ENCODE peak calls at places on chromosome 14, in nine cellular contexts. One of them, this sample, is unnamed.

GRCh38 chr14:75518625-75519024 is 3.6 kb upstream of the BATF start:
- DNase-seq in colonic mucosa: no peak
- DNase-seq in nephron progenitor cell: no peak
- DNase-seq in choroid plexus epithelial cell: peak; percentile 38
- DNase-seq in OCI-LY7: peak; percentile 54
- DNase-seq in fibroblast of mammary gland: peak; percentile 37
- DNase-seq in NB4: peak; percentile 71
- DNase-seq in epithelial cell of proximal tubule: no peak
- DNase-seq in H1: peak; percentile 74
- DNase-seq in this sample: peak; percentile 41

GRCh38 chr14:76395161-76395560 is 19.2 kb downstream of the ESRRB start:
- DNase-seq in epithelial cell of proximal tubule: no peak
- DNase-seq in fibroblast of mammary gland: no peak
- DNase-seq in H1: no peak
- DNase-seq in NB4: no peak
- DNase-seq in nephron progenitor cell: no peak
- DNase-seq in choroid plexus epithelial cell: no peak
- DNase-seq in OCI-LY7: no peak
- DNase-seq in colonic mucosa: no peak
- DNase-seq in this sample: no peak

GRCh38 chr14:79161576-79161975 is 991.4 kb downstream of the NRXN3 start:
- DNase-seq in H1: peak; percentile 60
- DNase-seq in epithelial cell of proximal tubule: no peak
- DNase-seq in NB4: peak; percentile 35
- DNase-seq in nephron progenitor cell: peak; percentile 79
- DNase-seq in OCI-LY7: no peak
- DNase-seq in fibroblast of mammary gland: peak; percentile 40
- DNase-seq in colonic mucosa: no peak
- DNase-seq in choroid plexus epithelial cell: peak; percentile 63
- DNase-seq in this sample: no peak

GRCh38 chr14:101217972-101218371 is 314.4 kb upstream of the RTL1 start:
- DNase-seq in fibroblast of mammary gland: no peak
- DNase-seq in choroid plexus epithelial cell: no peak
- DNase-seq in H1: peak; percentile 11
- DNase-seq in epithelial cell of proximal tubule: no peak
- DNase-seq in colonic mucosa: no peak
- DNase-seq in NB4: no peak
- DNase-seq in OCI-LY7: no peak
- DNase-seq in nephron progenitor cell: no peak
- DNase-seq in this sample: no peak

GRCh38 chr14:23008836-23009235 is 1.1 kb downstream of the C14orf93 start:
- DNase-seq in epithelial cell of proximal tubule: no peak
- DNase-seq in choroid plexus epithelial cell: no peak
- DNase-seq in NB4: peak; percentile 70
- DNase-seq in OCI-LY7: peak; percentile 61
- DNase-seq in colonic mucosa: no peak
- DNase-seq in nephron progenitor cell: no peak
- DNase-seq in H1: no peak
- DNase-seq in fibroblast of mammary gland: peak; percentile 28
- DNase-seq in this sample: no peak

GRCh38 chr14:91793704-91794103 is 61.8 kb upstream of the CATSPERB start:
- DNase-seq in choroid plexus epithelial cell: no peak
- DNase-seq in nephron progenitor cell: no peak
- DNase-seq in H1: no peak
- DNase-seq in NB4: no peak
- DNase-seq in OCI-LY7: no peak
- DNase-seq in colonic mucosa: no peak
- DNase-seq in epithelial cell of proximal tubule: no peak
- DNase-seq in fibroblast of mammary gland: no peak
- DNase-seq in this sample: no peak

GRCh38 chr14:61102549-61103466 is 121.8 kb downstream of the SLC38A6 start:
- DNase-seq in choroid plexus epithelial cell: no peak
- DNase-seq in H1: peak; percentile 44
- DNase-seq in NB4: no peak
- DNase-seq in fibroblast of mammary gland: no peak
- DNase-seq in colonic mucosa: no peak
- DNase-seq in epithelial cell of proximal tubule: no peak
- DNase-seq in OCI-LY7: peak; percentile 27
- DNase-seq in nephron progenitor cell: no peak
- DNase-seq in this sample: no peak

GRCh38 chr14:92665699-92666110 is 82.7 kb downstream of the LGMN start:
- DNase-seq in nephron progenitor cell: no peak
- DNase-seq in colonic mucosa: no peak
- DNase-seq in NB4: peak; percentile 88
- DNase-seq in OCI-LY7: no peak
- DNase-seq in epithelial cell of proximal tubule: no peak
- DNase-seq in choroid plexus epithelial cell: no peak
- DNase-seq in H1: no peak
- DNase-seq in fibroblast of mammary gland: no peak
- DNase-seq in this sample: no peak

GRCh38 chr14:99118046-99118721 is 153.8 kb downstream of the BCL11B start:
- DNase-seq in fibroblast of mammary gland: no peak
- DNase-seq in OCI-LY7: no peak
- DNase-seq in choroid plexus epithelial cell: no peak
- DNase-seq in colonic mucosa: peak; percentile 15
- DNase-seq in NB4: peak; percentile 58
- DNase-seq in epithelial cell of proximal tubule: no peak
- DNase-seq in H1: peak; percentile 49
- DNase-seq in nephron progenitor cell: peak; percentile 33
- DNase-seq in this sample: no peak

GRCh38 chr14:94390372-94391086 is 2.1 kb upstream of the SERPINA1 start:
- DNase-seq in colonic mucosa: peak; percentile 88
- DNase-seq in NB4: peak; percentile 60
- DNase-seq in fibroblast of mammary gland: no peak
- DNase-seq in choroid plexus epithelial cell: no peak
- DNase-seq in OCI-LY7: no peak
- DNase-seq in nephron progenitor cell: no peak
- DNase-seq in epithelial cell of proximal tubule: no peak
- DNase-seq in H1: no peak
- DNase-seq in this sample: peak; percentile 15

GRCh38 chr14:76348898-76349297 is 27.0 kb upstream of the ESRRB start:
- DNase-seq in H1: no peak
- DNase-seq in epithelial cell of proximal tubule: no peak
- DNase-seq in NB4: peak; percentile 62
- DNase-seq in OCI-LY7: no peak
- DNase-seq in fibroblast of mammary gland: peak; percentile 72
- DNase-seq in colonic mucosa: no peak
- DNase-seq in nephron progenitor cell: no peak
- DNase-seq in choroid plexus epithelial cell: peak; percentile 42
- DNase-seq in this sample: no peak

GRCh38 chr14:32494566-32495434 is 165.7 kb downstream of the AKAP6 start:
- DNase-seq in choroid plexus epithelial cell: peak; percentile 51
- DNase-seq in OCI-LY7: no peak
- DNase-seq in nephron progenitor cell: no peak
- DNase-seq in NB4: no peak
- DNase-seq in fibroblast of mammary gland: no peak
- DNase-seq in H1: no peak
- DNase-seq in colonic mucosa: no peak
- DNase-seq in epithelial cell of proximal tubule: no peak
- DNase-seq in this sample: no peak

GRCh38 chr14:87133073-87133815 is 859.7 kb downstream of the GALC start:
- DNase-seq in colonic mucosa: peak; percentile 18
- DNase-seq in H1: no peak
- DNase-seq in NB4: no peak
- DNase-seq in fibroblast of mammary gland: peak; percentile 96
- DNase-seq in nephron progenitor cell: no peak
- DNase-seq in epithelial cell of proximal tubule: peak; percentile 85
- DNase-seq in OCI-LY7: peak; percentile 63
- DNase-seq in choroid plexus epithelial cell: no peak
- DNase-seq in this sample: no peak

GRCh38 chr14:91119556-91120311 is 5.9 kb downstream of the DGLUCY start:
- DNase-seq in H1: no peak
- DNase-seq in colonic mucosa: peak; percentile 37
- DNase-seq in fibroblast of mammary gland: peak; percentile 91
- DNase-seq in epithelial cell of proximal tubule: peak; percentile 63
- DNase-seq in NB4: peak; percentile 19
- DNase-seq in nephron progenitor cell: no peak
- DNase-seq in OCI-LY7: no peak
- DNase-seq in choroid plexus epithelial cell: no peak
- DNase-seq in this sample: no peak

GRCh38 chr14:102893452-102893851 is 29.0 kb upstream of the AMN start:
- DNase-seq in H1: no peak
- DNase-seq in fibroblast of mammary gland: peak; percentile 98
- DNase-seq in colonic mucosa: peak; percentile 54
- DNase-seq in choroid plexus epithelial cell: peak; percentile 97
- DNase-seq in epithelial cell of proximal tubule: no peak
- DNase-seq in nephron progenitor cell: no peak
- DNase-seq in OCI-LY7: no peak
- DNase-seq in NB4: peak; percentile 26
- DNase-seq in this sample: peak; percentile 39

GRCh38 chr14:100654814-100655795 is 67.9 kb upstream of the BEGAIN start:
- DNase-seq in fibroblast of mammary gland: no peak
- DNase-seq in OCI-LY7: no peak
- DNase-seq in epithelial cell of proximal tubule: no peak
- DNase-seq in choroid plexus epithelial cell: no peak
- DNase-seq in NB4: no peak
- DNase-seq in nephron progenitor cell: peak; percentile 67
- DNase-seq in colonic mucosa: peak; percentile 65
- DNase-seq in H1: peak; percentile 83
- DNase-seq in this sample: peak; percentile 87

GRCh38 chr14:81301813-81302212 is 81.1 kb upstream of the GTF2A1 start:
- DNase-seq in NB4: no peak
- DNase-seq in H1: no peak
- DNase-seq in fibroblast of mammary gland: no peak
- DNase-seq in colonic mucosa: no peak
- DNase-seq in OCI-LY7: no peak
- DNase-seq in nephron progenitor cell: no peak
- DNase-seq in choroid plexus epithelial cell: no peak
- DNase-seq in epithelial cell of proximal tubule: no peak
- DNase-seq in this sample: no peak
- TF ChIP-seq CTCF in NB4: no peak
- TF ChIP-seq CTCF in H1: no peak
- TF ChIP-seq CTCF in fibroblast of mammary gland: no peak
- TF ChIP-seq CTCF in colonic mucosa: no peak
- TF ChIP-seq CTCF in OCI-LY7: no peak
- TF ChIP-seq CTCF in nephron progenitor cell: no peak
- TF ChIP-seq CTCF in choroid plexus epithelial cell: no peak
- TF ChIP-seq CTCF in epithelial cell of proximal tubule: no peak
- TF ChIP-seq CTCF in this sample: no peak

GRCh38 chr14:39576726-39577125 is 144.5 kb upstream of the FBXO33 start:
- DNase-seq in fibroblast of mammary gland: peak; percentile 61
- DNase-seq in nephron progenitor cell: no peak
- DNase-seq in epithelial cell of proximal tubule: no peak
- DNase-seq in NB4: no peak
- DNase-seq in H1: no peak
- DNase-seq in colonic mucosa: no peak
- DNase-seq in OCI-LY7: no peak
- DNase-seq in choroid plexus epithelial cell: peak; percentile 9
- DNase-seq in this sample: no peak

GRCh38 chr14:39576258-39576657 is 144.0 kb upstream of the FBXO33 start:
- DNase-seq in fibroblast of mammary gland: no peak
- DNase-seq in nephron progenitor cell: no peak
- DNase-seq in choroid plexus epithelial cell: no peak
- DNase-seq in NB4: no peak
- DNase-seq in epithelial cell of proximal tubule: no peak
- DNase-seq in H1: no peak
- DNase-seq in colonic mucosa: no peak
- DNase-seq in OCI-LY7: no peak
- DNase-seq in this sample: no peak

GRCh38 chr14:39582028-39582654 is 149.9 kb upstream of the FBXO33 start:
- DNase-seq in OCI-LY7: no peak
- DNase-seq in NB4: no peak
- DNase-seq in nephron progenitor cell: no peak
- DNase-seq in colonic mucosa: no peak
- DNase-seq in fibroblast of mammary gland: no peak
- DNase-seq in epithelial cell of proximal tubule: no peak
- DNase-seq in H1: no peak
- DNase-seq in choroid plexus epithelial cell: no peak
- DNase-seq in this sample: no peak

GRCh38 chr14:39581474-39581873 is 149.2 kb upstream of the FBXO33 start:
- DNase-seq in OCI-LY7: peak; percentile 3
- DNase-seq in choroid plexus epithelial cell: peak; percentile 19
- DNase-seq in fibroblast of mammary gland: peak; percentile 19
- DNase-seq in epithelial cell of proximal tubule: no peak
- DNase-seq in NB4: no peak
- DNase-seq in H1: no peak
- DNase-seq in colonic mucosa: no peak
- DNase-seq in nephron progenitor cell: no peak
- DNase-seq in this sample: no peak
- TF ChIP-seq CTCF in OCI-LY7: peak; percentile 73
- TF ChIP-seq CTCF in choroid plexus epithelial cell: peak; percentile 31
- TF ChIP-seq CTCF in fibroblast of mammary gland: peak; percentile 15
- TF ChIP-seq CTCF in epithelial cell of proximal tubule: no peak
- TF ChIP-seq CTCF in NB4: no peak
- TF ChIP-seq CTCF in H1: no peak
- TF ChIP-seq CTCF in colonic mucosa: no peak
- TF ChIP-seq CTCF in nephron progenitor cell: peak; percentile 9
- TF ChIP-seq CTCF in this sample: no peak

DNA sequence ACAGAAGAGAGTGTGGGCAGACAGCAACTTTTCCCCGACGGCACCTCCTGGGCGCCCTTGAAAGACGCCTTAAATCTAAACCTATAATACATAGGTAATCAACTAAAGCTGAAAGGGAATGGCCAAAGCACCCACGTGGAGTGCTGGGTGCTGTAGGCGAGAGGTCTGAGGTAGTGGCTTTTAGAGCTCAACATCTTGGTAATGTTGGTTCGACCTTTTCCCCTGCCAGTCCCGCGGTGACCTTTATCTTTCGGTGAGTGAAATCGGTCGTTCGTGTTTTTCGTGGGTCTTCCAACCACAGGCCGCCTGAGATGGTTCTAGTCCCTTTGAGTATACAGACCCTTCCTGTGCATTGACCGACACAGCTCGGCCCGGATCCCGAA is 9.1 kb downstream of the OR6S1 start:
- DNase-seq in NB4: peak; percentile 50
- DNase-seq in nephron progenitor cell: no peak
- DNase-seq in fibroblast of mammary gland: no peak
- DNase-seq in H1: no peak
- DNase-seq in colonic mucosa: no peak
- DNase-seq in epithelial cell of proximal tubule: no peak
- DNase-seq in choroid plexus epithelial cell: no peak
- DNase-seq in OCI-LY7: no peak
- DNase-seq in this sample: no peak
- TF ChIP-seq CTCF in NB4: no peak
- TF ChIP-seq CTCF in nephron progenitor cell: no peak
- TF ChIP-seq CTCF in fibroblast of mammary gland: no peak
- TF ChIP-seq CTCF in H1: no peak
- TF ChIP-seq CTCF in colonic mucosa: no peak
- TF ChIP-seq CTCF in epithelial cell of proximal tubule: no peak
- TF ChIP-seq CTCF in choroid plexus epithelial cell: no peak
- TF ChIP-seq CTCF in OCI-LY7: no peak
- TF ChIP-seq CTCF in this sample: no peak

DNA sequence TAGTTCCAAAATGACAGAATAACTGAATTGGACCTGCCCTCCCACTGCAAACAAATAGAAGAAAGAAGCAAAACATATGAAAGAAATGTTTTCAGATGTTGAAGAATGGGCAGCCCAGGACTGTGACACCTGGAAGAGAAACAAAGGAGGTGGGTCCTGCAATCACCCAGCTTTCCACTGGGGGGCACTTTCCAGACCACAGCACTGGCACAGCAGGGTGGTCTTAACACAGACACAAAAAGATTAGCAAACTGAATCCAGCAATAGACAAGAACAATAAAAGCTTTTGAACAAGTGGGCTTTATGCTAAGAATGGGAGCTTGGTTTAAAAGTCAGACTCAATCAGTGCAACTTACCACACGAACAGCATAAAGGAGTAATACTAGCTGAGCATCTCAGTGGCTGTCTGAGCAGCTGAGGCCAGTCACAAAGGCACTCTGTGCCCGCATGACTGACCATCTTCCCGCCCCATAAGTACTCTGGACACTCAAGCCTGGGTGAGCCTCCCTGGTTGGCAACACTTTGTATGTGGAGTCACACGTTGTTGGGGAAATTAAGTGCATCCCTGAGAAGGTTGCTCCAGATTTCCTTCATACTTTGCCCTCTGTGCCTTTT is 27.7 kb downstream of the JKAMP start:
- DNase-seq in OCI-LY7: peak; percentile 29
- DNase-seq in NB4: peak; percentile 7
- DNase-seq in fibroblast of mammary gland: no peak
- DNase-seq in epithelial cell of proximal tubule: no peak
- DNase-seq in colonic mucosa: no peak
- DNase-seq in H1: peak; percentile 74
- DNase-seq in choroid plexus epithelial cell: peak; percentile 42
- DNase-seq in nephron progenitor cell: peak; percentile 44
- DNase-seq in this sample: peak; percentile 23
- TF ChIP-seq CTCF in OCI-LY7: peak; percentile 86
- TF ChIP-seq CTCF in NB4: peak; percentile 63
- TF ChIP-seq CTCF in fibroblast of mammary gland: peak; percentile 59
- TF ChIP-seq CTCF in epithelial cell of proximal tubule: peak; percentile 75
- TF ChIP-seq CTCF in colonic mucosa: peak; percentile 26
- TF ChIP-seq CTCF in H1: peak; percentile 75
- TF ChIP-seq CTCF in choroid plexus epithelial cell: peak; percentile 86
- TF ChIP-seq CTCF in nephron progenitor cell: peak; percentile 64
- TF ChIP-seq CTCF in this sample: peak; percentile 34

This sample was measured in GM13976.